ENCODE peak calls at places on chromosomes 6 and 20, in seven cellular contexts. One of them, this sample, is unnamed.
A peak's percentile ranks its signal among the peaks of the same experiment; 100 is the strongest.

GRCh38 chr6:73234732-73235131 is 9.4 kb upstream of the KHDC1L start:
- DNase-seq in NCI-H1105: no peak
- DNase-seq in activated T-cell treated with anti-CD3 and anti-CD28 coated beads for 1 hour: no peak
- DNase-seq in Peyer's patch: no peak
- DNase-seq in activated T-helper 1 cell treated with anti-CD3 and anti-CD28 coated beads, Interleukin-12 subunit alpha, Interleukin-12 subunit beta, Interleukin-2, Interleukin-4 antibody, amounts not matched to agents 30 ng/mL and 10 ng/mL and 1 ng/mL, durations not matched to agents 14 hours and 24 hours and 36 hours: no peak
- DNase-seq in cardiac fibroblast: peak; percentile 88
- DNase-seq in H54: no peak
- DNase-seq in this sample: peak; percentile 87

GRCh38 chr20:33423141-33423834 is 20.3 kb downstream of the SNTA1 start:
- DNase-seq in NCI-H1105: no peak
- DNase-seq in activated T-cell treated with anti-CD3 and anti-CD28 coated beads for 1 hour: no peak
- DNase-seq in Peyer's patch: no peak
- DNase-seq in activated T-helper 1 cell treated with anti-CD3 and anti-CD28 coated beads, Interleukin-12 subunit alpha, Interleukin-12 subunit beta, Interleukin-2, Interleukin-4 antibody, amounts not matched to agents 30 ng/mL and 10 ng/mL and 1 ng/mL, durations not matched to agents 14 hours and 24 hours and 36 hours: no peak
- DNase-seq in cardiac fibroblast: peak; percentile 66
- DNase-seq in H54: peak; percentile 86
- DNase-seq in this sample: peak; percentile 82

GRCh38 chr6:43052842-43053544 is 658 bp downstream of the CUL7 start:
- DNase-seq in NCI-H1105: no peak
- DNase-seq in activated T-cell treated with anti-CD3 and anti-CD28 coated beads for 1 hour: no peak
- DNase-seq in Peyer's patch: no peak
- DNase-seq in activated T-helper 1 cell treated with anti-CD3 and anti-CD28 coated beads, Interleukin-12 subunit alpha, Interleukin-12 subunit beta, Interleukin-2, Interleukin-4 antibody, amounts not matched to agents 30 ng/mL and 10 ng/mL and 1 ng/mL, durations not matched to agents 14 hours and 24 hours and 36 hours: no peak
- DNase-seq in cardiac fibroblast: peak; percentile 40
- DNase-seq in H54: no peak
- DNase-seq in this sample: peak; percentile 28

GRCh38 chr6:158785036-158785435 is 34.1 kb downstream of the EZR start:
- DNase-seq in NCI-H1105: no peak
- DNase-seq in activated T-cell treated with anti-CD3 and anti-CD28 coated beads for 1 hour: no peak
- DNase-seq in Peyer's patch: peak; percentile 46
- DNase-seq in activated T-helper 1 cell treated with anti-CD3 and anti-CD28 coated beads, Interleukin-12 subunit alpha, Interleukin-12 subunit beta, Interleukin-2, Interleukin-4 antibody, amounts not matched to agents 30 ng/mL and 10 ng/mL and 1 ng/mL, durations not matched to agents 14 hours and 24 hours and 36 hours: no peak
- DNase-seq in cardiac fibroblast: no peak
- DNase-seq in H54: no peak
- DNase-seq in this sample: no peak

GRCh38 chr6:108820011-108820410 is 28.2 kb upstream of the ARMC2 start:
- DNase-seq in NCI-H1105: no peak
- DNase-seq in activated T-cell treated with anti-CD3 and anti-CD28 coated beads for 1 hour: no peak
- DNase-seq in Peyer's patch: no peak
- DNase-seq in activated T-helper 1 cell treated with anti-CD3 and anti-CD28 coated beads, Interleukin-12 subunit alpha, Interleukin-12 subunit beta, Interleukin-2, Interleukin-4 antibody, amounts not matched to agents 30 ng/mL and 10 ng/mL and 1 ng/mL, durations not matched to agents 14 hours and 24 hours and 36 hours: no peak
- DNase-seq in cardiac fibroblast: no peak
- DNase-seq in H54: no peak
- DNase-seq in this sample: no peak

GRCh38 chr6:34312259-34312658 is 63.5 kb upstream of the SMIM29 start:
- DNase-seq in NCI-H1105: no peak
- DNase-seq in activated T-cell treated with anti-CD3 and anti-CD28 coated beads for 1 hour: no peak
- DNase-seq in Peyer's patch: no peak
- DNase-seq in activated T-helper 1 cell treated with anti-CD3 and anti-CD28 coated beads, Interleukin-12 subunit alpha, Interleukin-12 subunit beta, Interleukin-2, Interleukin-4 antibody, amounts not matched to agents 30 ng/mL and 10 ng/mL and 1 ng/mL, durations not matched to agents 14 hours and 24 hours and 36 hours: no peak
- DNase-seq in cardiac fibroblast: no peak
- DNase-seq in H54: no peak
- DNase-seq in this sample: no peak

GRCh38 chr20:46568570-46569129 is 18.2 kb upstream of the OCSTAMP start:
- DNase-seq in NCI-H1105: peak; percentile 98
- DNase-seq in activated T-cell treated with anti-CD3 and anti-CD28 coated beads for 1 hour: no peak
- DNase-seq in Peyer's patch: peak; percentile 64
- DNase-seq in activated T-helper 1 cell treated with anti-CD3 and anti-CD28 coated beads, Interleukin-12 subunit alpha, Interleukin-12 subunit beta, Interleukin-2, Interleukin-4 antibody, amounts not matched to agents 30 ng/mL and 10 ng/mL and 1 ng/mL, durations not matched to agents 14 hours and 24 hours and 36 hours: no peak
- DNase-seq in cardiac fibroblast: peak; percentile 64
- DNase-seq in H54: peak; percentile 47
- DNase-seq in this sample: peak; percentile 63

GRCh38 chr6:2579241-2579761 is 171.4 kb downstream of the MYLK4 start:
- DNase-seq in NCI-H1105: no peak
- DNase-seq in activated T-cell treated with anti-CD3 and anti-CD28 coated beads for 1 hour: no peak
- DNase-seq in Peyer's patch: no peak
- DNase-seq in activated T-helper 1 cell treated with anti-CD3 and anti-CD28 coated beads, Interleukin-12 subunit alpha, Interleukin-12 subunit beta, Interleukin-2, Interleukin-4 antibody, amounts not matched to agents 30 ng/mL and 10 ng/mL and 1 ng/mL, durations not matched to agents 14 hours and 24 hours and 36 hours: no peak
- DNase-seq in cardiac fibroblast: peak; percentile 76
- DNase-seq in H54: no peak
- DNase-seq in this sample: peak; percentile 14

GRCh38 chr6:43489277-43490072 is 12.1 kb downstream of the TJAP1 start:
- DNase-seq in NCI-H1105: no peak
- DNase-seq in activated T-cell treated with anti-CD3 and anti-CD28 coated beads for 1 hour: no peak
- DNase-seq in Peyer's patch: no peak
- DNase-seq in activated T-helper 1 cell treated with anti-CD3 and anti-CD28 coated beads, Interleukin-12 subunit alpha, Interleukin-12 subunit beta, Interleukin-2, Interleukin-4 antibody, amounts not matched to agents 30 ng/mL and 10 ng/mL and 1 ng/mL, durations not matched to agents 14 hours and 24 hours and 36 hours: no peak
- DNase-seq in cardiac fibroblast: no peak
- DNase-seq in H54: no peak
- DNase-seq in this sample: no peak

GRCh38 chr6:111068116-111068897 is 19.0 kb upstream of the SLC16A10 start:
- DNase-seq in NCI-H1105: no peak
- DNase-seq in activated T-cell treated with anti-CD3 and anti-CD28 coated beads for 1 hour: no peak
- DNase-seq in Peyer's patch: no peak
- DNase-seq in activated T-helper 1 cell treated with anti-CD3 and anti-CD28 coated beads, Interleukin-12 subunit alpha, Interleukin-12 subunit beta, Interleukin-2, Interleukin-4 antibody, amounts not matched to agents 30 ng/mL and 10 ng/mL and 1 ng/mL, durations not matched to agents 14 hours and 24 hours and 36 hours: no peak
- DNase-seq in cardiac fibroblast: no peak
- DNase-seq in H54: no peak
- DNase-seq in this sample: no peak

GRCh38 chr20:33096921-33097320 is 17.5 kb downstream of the BPIFB4 start:
- DNase-seq in NCI-H1105: no peak
- DNase-seq in activated T-cell treated with anti-CD3 and anti-CD28 coated beads for 1 hour: no peak
- DNase-seq in Peyer's patch: no peak
- DNase-seq in activated T-helper 1 cell treated with anti-CD3 and anti-CD28 coated beads, Interleukin-12 subunit alpha, Interleukin-12 subunit beta, Interleukin-2, Interleukin-4 antibody, amounts not matched to agents 30 ng/mL and 10 ng/mL and 1 ng/mL, durations not matched to agents 14 hours and 24 hours and 36 hours: no peak
- DNase-seq in cardiac fibroblast: no peak
- DNase-seq in H54: no peak
- DNase-seq in this sample: no peak